ENCODE peak calls at places on chromosomes 3 and 15, in nine cellular contexts. B is A549; O is activated CD8-positive, alpha-beta memory T cell treated with anti-CD3 and anti-CD28 coated beads for 24 hours; Z is EL; U is AG09309; L is cardiac muscle cell; H is hippocampal formation; C is astrocyte; F is posterior vena cava. Y is an unnamed sample.

GRCh38 chr3:89702404-89702803 is 595.0 kb downstream of the EPHA3 start:
- DNase-seq in B (no peak), O (no peak), Z (no peak), U (no peak), L (no peak), H (no peak), C (no peak), F (no peak), Y (no peak)

GRCh38 chr3:185995352-185995751 is 57.5 kb upstream of the TRA2B start:
- DNase-seq in B (no peak), O (no peak), Z (peak), U (peak), L (peak), H (no peak), C (peak), F (no peak), Y (no peak)

GRCh38 chr15:29138260-29138659 is 131.4 kb downstream of the NSMCE3 start:
- DNase-seq in B (no peak), O (no peak), Z (no peak), U (no peak), L (no peak), H (no peak), C (no peak), F (peak), Y (no peak)

GRCh38 chr3:129118745-129119144 is 2.9 kb downstream of the RAB43 start:
- DNase-seq in B (no peak), O (no peak), Z (no peak), U (no peak), L (no peak), H (no peak), C (no peak), F (no peak), Y (no peak)

GRCh38 chr3:47441796-47442551 is 33.8 kb downstream of the SCAP start:
- DNase-seq in B (no peak), O (no peak), Z (no peak), U (no peak), L (no peak), H (no peak), C (no peak), F (no peak), Y (no peak)

GRCh38 chr3:42702982-42703694 is 540 bp upstream of the HHATL start:
- DNase-seq in B (no peak), O (no peak), Z (no peak), U (no peak), L (no peak), H (no peak), C (no peak), F (no peak), Y (no peak)

GRCh38 chr3:67947808-67948508 is 293.5 kb upstream of the SUCLG2 start:
- DNase-seq in B (no peak), O (peak), Z (peak), U (no peak), L (no peak), H (no peak), C (no peak), F (no peak), Y (no peak)

GRCh38 chr3:16810593-16811367 is 74.0 kb upstream of the PLCL2 start:
- DNase-seq in B (no peak), O (no peak), Z (no peak), U (no peak), L (no peak), H (no peak), C (no peak), F (no peak), Y (no peak)

GRCh38 chr15:85582719-85583089 is 202.3 kb downstream of the AKAP13 start:
- DNase-seq in B (no peak), O (peak), Z (no peak), U (no peak), L (peak), H (no peak), C (peak), F (no peak), Y (peak)

GRCh38 chr3:128984596-128984995 is 9.3 kb downstream of the CFAP92 start:
- DNase-seq in B (no peak), O (no peak), Z (no peak), U (no peak), L (no peak), H (no peak), C (no peak), F (no peak), Y (no peak)

GRCh38 chr15:26298666-26299065 is 435.5 kb upstream of the ATP10A start:
- DNase-seq in B (no peak), O (no peak), Z (no peak), U (no peak), L (no peak), H (no peak), C (no peak), F (no peak), Y (no peak)

GRCh38 chr15:90064931-90065681 is 37.2 kb downstream of the IDH2 start:
- DNase-seq in B (no peak), O (no peak), Z (no peak), U (no peak), L (no peak), H (no peak), C (no peak), F (peak), Y (no peak)

GRCh38 chr15:44397869-44398268 is 29.6 kb upstream of the CTDSPL2 start:
- DNase-seq in B (no peak), O (no peak), Z (no peak), U (no peak), L (no peak), H (no peak), C (no peak), F (no peak), Y (no peak)

GRCh38 chr3:50519471-50520089 is 16.1 kb upstream of the CACNA2D2 start:
- DNase-seq in B (peak), O (peak), Z (peak), U (no peak), L (peak), H (no peak), C (peak), F (no peak), Y (peak)

GRCh38 chr3:49602877-49603411 is 48.7 kb downstream of the BSN start:
- DNase-seq in B (no peak), O (peak), Z (no peak), U (no peak), L (no peak), H (no peak), C (no peak), F (peak), Y (no peak)

GRCh38 chr3:33590541-33590940 is 127.5 kb downstream of the CLASP2 start:
- DNase-seq in B (no peak), O (no peak), Z (no peak), U (no peak), L (no peak), H (no peak), C (no peak), F (no peak), Y (no peak)

GRCh38 chr15:60044636-60045273 is 40.6 kb downstream of the FOXB1 start:
- DNase-seq in B (no peak), O (no peak), Z (no peak), U (no peak), L (no peak), H (no peak), C (no peak), F (no peak), Y (no peak)

GRCh38 chr15:99983894-99984293 is 250.7 kb upstream of the LYSMD4 start:
- DNase-seq in B (no peak), O (no peak), Z (no peak), U (no peak), L (peak), H (no peak), C (no peak), F (no peak), Y (no peak)

GRCh38 chr15:85493258-85493657 is 112.9 kb downstream of the AKAP13 start:
- DNase-seq in B (no peak), O (no peak), Z (no peak), U (no peak), L (no peak), H (no peak), C (no peak), F (no peak), Y (no peak)

GRCh38 chr3:16181361-16181760 is 6.9 kb downstream of the GALNT15 start:
- DNase-seq in B (no peak), O (no peak), Z (peak), U (no peak), L (peak), H (no peak), C (no peak), F (peak), Y (no peak)

GRCh38 chr15:49223536-49224274 is 53.7 kb downstream of the GALK2 start:
- DNase-seq in B (no peak), O (no peak), Z (peak), U (no peak), L (peak), H (no peak), C (peak), F (no peak), Y (no peak)

GRCh38 chr15:70243686-70244540 is 146.2 kb upstream of the TLE3 start:
- DNase-seq in B (no peak), O (peak), Z (no peak), U (no peak), L (no peak), H (no peak), C (no peak), F (peak), Y (no peak)